ENCODE peak calls at places on chromosomes 1 and 21, in four cellular contexts. F is NCI-H345, P is NT2/D1, H is SJSA1. R is an unnamed sample.

GRCh38 chr1:20124451-20125057 is 5.2 kb upstream of the PLA2G2D start:
- DNase-seq in F (no peak), P (no peak), H (peak), R (peak)

GRCh38 chr1:93014156-93014555 is 52.9 kb upstream of the DIPK1A start:
- DNase-seq in F (no peak), P (no peak), H (no peak), R (no peak)

GRCh38 chr1:26360051-26360806 is 6.3 kb upstream of the CRYBG2 start:
- DNase-seq in F (no peak), P (no peak), H (no peak), R (no peak)

GRCh38 chr1:227390525-227390924 is 72.2 kb upstream of the CDC42BPA start:
- DNase-seq in F (no peak), P (no peak), H (no peak), R (peak)

GRCh38 chr1:118986839-118987430 is 1.2 kb downstream of the TBX15 start:
- DNase-seq in F (no peak), P (no peak), H (peak), R (no peak)

GRCh38 chr1:184052194-184052559 is 647 bp downstream of the TSEN15 start:
- DNase-seq in F (no peak), P (no peak), H (no peak), R (peak)

GRCh38 chr1:84653130-84653680 is 37.1 kb downstream of the SSX2IP start:
- DNase-seq in F (no peak), P (no peak), H (no peak), R (no peak)

GRCh38 chr21:44006017-44006624 is 6.0 kb upstream of the TRAPPC10 start:
- DNase-seq in F (no peak), P (no peak), H (peak), R (peak)

GRCh38 chr1:12014141-12014981 is 4.9 kb upstream of the MIIP start:
- DNase-seq in F (no peak), P (no peak), H (no peak), R (no peak)

GRCh38 chr1:157198619-157199420 is 60.6 kb upstream of the ETV3 start:
- DNase-seq in F (peak), P (no peak), H (no peak), R (no peak)

GRCh38 chr1:210328746-210329488 is at the start of gene HHAT:
- DNase-seq in F (peak), P (peak), H (peak), R (peak)

GRCh38 chr1:19179597-19180271 is 30.3 kb downstream of the UBR4 start:
- DNase-seq in F (no peak), P (no peak), H (no peak), R (peak)

GRCh38 chr1:185788386-185788785 is 54.2 kb downstream of the HMCN1 start:
- DNase-seq in F (no peak), P (no peak), H (no peak), R (no peak)

GRCh38 chr1:73564294-73564693 is 633.7 kb downstream of the LRRIQ3 start:
- DNase-seq in F (no peak), P (no peak), H (no peak), R (no peak)

GRCh38 chr1:177305040-177306018 is 134.6 kb downstream of the BRINP2 start:
- DNase-seq in F (no peak), P (no peak), H (no peak), R (no peak)

GRCh38 chr21:44854664-44855446 is 18.6 kb downstream of the PTTG1IP start:
- DNase-seq in F (no peak), P (no peak), H (no peak), R (no peak)

GRCh38 chr1:18908911-18909771 is 6.8 kb upstream of the ALDH4A1 start:
- DNase-seq in F (no peak), P (no peak), H (no peak), R (no peak)

GRCh38 chr1:180571832-180572636 is 13.3 kb downstream of the OVAAL start:
- DNase-seq in F (no peak), P (no peak), H (no peak), R (no peak)

GRCh38 chr1:51416910-51417309 is 86.5 kb upstream of the TTC39A start:
- DNase-seq in F (no peak), P (no peak), H (no peak), R (no peak)

GRCh38 chr1:228514421-228514820 is 27.2 kb downstream of the RNF187 start:
- DNase-seq in F (no peak), P (no peak), H (no peak), R (no peak)